ENCODE peak calls at places on chromosomes 1 and 21, in six cellular contexts. One of them, this sample, is unnamed.
A peak's percentile ranks its signal among the peaks of the same experiment; 100 is the strongest.

GRCh38 chr1:172146149-172146850 is 274.2 kb upstream of the C1orf105 start:
- DNase-seq in Peyer's patch: no peak
- DNase-seq in hepatocyte: no peak
- DNase-seq in tibial artery: no peak
- DNase-seq in mammary epithelial cell: peak; percentile 78
- DNase-seq in adrenal gland: no peak
- DNase-seq in this sample: no peak

GRCh38 chr1:170356585-170356984 is 175.4 kb upstream of the GORAB start:
- DNase-seq in mammary epithelial cell: no peak
- DNase-seq in tibial artery: no peak
- DNase-seq in Peyer's patch: no peak
- DNase-seq in adrenal gland: no peak
- DNase-seq in hepatocyte: no peak
- DNase-seq in this sample: no peak

GRCh38 chr21:26815197-26815596 is 30.0 kb downstream of the ADAMTS1 start:
- DNase-seq in Peyer's patch: no peak
- DNase-seq in hepatocyte: no peak
- DNase-seq in tibial artery: no peak
- DNase-seq in adrenal gland: no peak
- DNase-seq in mammary epithelial cell: no peak
- DNase-seq in this sample: no peak

GRCh38 chr1:231020816-231021215 is 19.2 kb downstream of the FAM89A start:
- DNase-seq in hepatocyte: peak; percentile 36
- DNase-seq in tibial artery: no peak
- DNase-seq in Peyer's patch: no peak
- DNase-seq in mammary epithelial cell: no peak
- DNase-seq in adrenal gland: no peak
- DNase-seq in this sample: no peak

GRCh38 chr1:220233927-220234326 is 38.3 kb downstream of the RAB3GAP2 start:
- DNase-seq in Peyer's patch: no peak
- DNase-seq in tibial artery: no peak
- DNase-seq in mammary epithelial cell: no peak
- DNase-seq in hepatocyte: no peak
- DNase-seq in adrenal gland: no peak
- DNase-seq in this sample: no peak

GRCh38 chr1:181140891-181141290 is 52.4 kb downstream of the IER5 start:
- DNase-seq in tibial artery: no peak
- DNase-seq in hepatocyte: no peak
- DNase-seq in Peyer's patch: no peak
- DNase-seq in adrenal gland: no peak
- DNase-seq in mammary epithelial cell: no peak
- DNase-seq in this sample: no peak

GRCh38 chr1:7386226-7387052 is 384.7 kb upstream of the VAMP3 start:
- DNase-seq in Peyer's patch: no peak
- DNase-seq in hepatocyte: no peak
- DNase-seq in mammary epithelial cell: no peak
- DNase-seq in tibial artery: peak; percentile 19
- DNase-seq in adrenal gland: no peak
- DNase-seq in this sample: peak; percentile 28

GRCh38 chr1:101284021-101284420 is 47.2 kb downstream of the S1PR1 start:
- DNase-seq in tibial artery: no peak
- DNase-seq in mammary epithelial cell: no peak
- DNase-seq in adrenal gland: no peak
- DNase-seq in Peyer's patch: no peak
- DNase-seq in hepatocyte: no peak
- DNase-seq in this sample: no peak

GRCh38 chr1:196516373-196516772 is 91.9 kb downstream of the KCNT2 start:
- DNase-seq in Peyer's patch: no peak
- DNase-seq in tibial artery: no peak
- DNase-seq in mammary epithelial cell: no peak
- DNase-seq in hepatocyte: no peak
- DNase-seq in adrenal gland: no peak
- DNase-seq in this sample: no peak

GRCh38 chr1:70044832-70045231 is 160.5 kb downstream of the LRRC40 start:
- DNase-seq in adrenal gland: no peak
- DNase-seq in tibial artery: no peak
- DNase-seq in mammary epithelial cell: peak; percentile 32
- DNase-seq in hepatocyte: no peak
- DNase-seq in Peyer's patch: no peak
- DNase-seq in this sample: no peak

GRCh38 chr1:62508187-62508758 is 71.4 kb downstream of the USP1 start:
- DNase-seq in adrenal gland: peak; percentile 12
- DNase-seq in tibial artery: no peak
- DNase-seq in Peyer's patch: no peak
- DNase-seq in mammary epithelial cell: peak; percentile 11
- DNase-seq in hepatocyte: peak; percentile 54
- DNase-seq in this sample: no peak

GRCh38 chr1:36673207-36673606 is 190.5 kb upstream of the CSF3R start:
- DNase-seq in hepatocyte: no peak
- DNase-seq in adrenal gland: no peak
- DNase-seq in tibial artery: no peak
- DNase-seq in mammary epithelial cell: no peak
- DNase-seq in Peyer's patch: no peak
- DNase-seq in this sample: no peak

GRCh38 chr1:51293898-51294515 is 36.4 kb downstream of the TTC39A start:
- DNase-seq in Peyer's patch: peak; percentile 25
- DNase-seq in mammary epithelial cell: no peak
- DNase-seq in adrenal gland: no peak
- DNase-seq in tibial artery: peak; percentile 53
- DNase-seq in hepatocyte: no peak
- DNase-seq in this sample: peak; percentile 18

GRCh38 chr1:209527993-209528392 is 55.5 kb upstream of the CAMK1G start:
- DNase-seq in adrenal gland: no peak
- DNase-seq in Peyer's patch: no peak
- DNase-seq in mammary epithelial cell: peak; percentile 74
- DNase-seq in hepatocyte: peak; percentile 85
- DNase-seq in tibial artery: no peak
- DNase-seq in this sample: no peak

GRCh38 chr1:4585216-4585615 is 69.2 kb upstream of the AJAP1 start:
- DNase-seq in tibial artery: peak; percentile 34
- DNase-seq in mammary epithelial cell: no peak
- DNase-seq in Peyer's patch: no peak
- DNase-seq in adrenal gland: no peak
- DNase-seq in hepatocyte: peak; percentile 27
- DNase-seq in this sample: no peak

GRCh38 chr21:42301371-42302291 is 13.6 kb downstream of the TFF3 start:
- DNase-seq in mammary epithelial cell: no peak
- DNase-seq in adrenal gland: no peak
- DNase-seq in tibial artery: no peak
- DNase-seq in hepatocyte: no peak
- DNase-seq in Peyer's patch: peak; percentile 48
- DNase-seq in this sample: no peak

GRCh38 chr1:171742577-171742922 is 685 bp upstream of the VAMP4 start:
- DNase-seq in hepatocyte: peak; percentile 55
- DNase-seq in adrenal gland: peak; percentile 71
- DNase-seq in Peyer's patch: no peak
- DNase-seq in tibial artery: peak; percentile 82
- DNase-seq in mammary epithelial cell: peak; percentile 57
- DNase-seq in this sample: peak; percentile 32

GRCh38 chr1:219227731-219228419 is 54.2 kb downstream of the LYPLAL1 start:
- DNase-seq in mammary epithelial cell: no peak
- DNase-seq in tibial artery: no peak
- DNase-seq in hepatocyte: no peak
- DNase-seq in adrenal gland: no peak
- DNase-seq in Peyer's patch: no peak
- DNase-seq in this sample: no peak

GRCh38 chr1:202126426-202126825 is 3.7 kb downstream of the GPR37L1 start:
- DNase-seq in tibial artery: no peak
- DNase-seq in hepatocyte: no peak
- DNase-seq in mammary epithelial cell: no peak
- DNase-seq in Peyer's patch: no peak
- DNase-seq in adrenal gland: no peak
- DNase-seq in this sample: peak; percentile 65

GRCh38 chr1:16905856-16906702 is 10.3 kb downstream of the RNU1-2 start:
- DNase-seq in tibial artery: peak; percentile 64
- DNase-seq in hepatocyte: no peak
- DNase-seq in adrenal gland: peak; percentile 3
- DNase-seq in Peyer's patch: no peak
- DNase-seq in mammary epithelial cell: peak; percentile 51
- DNase-seq in this sample: no peak

GRCh38 chr1:227896710-227897655 is 50.7 kb downstream of the WNT9A start:
- DNase-seq in Peyer's patch: no peak
- DNase-seq in hepatocyte: no peak
- DNase-seq in mammary epithelial cell: no peak
- DNase-seq in tibial artery: peak; percentile 62
- DNase-seq in adrenal gland: peak; percentile 4
- DNase-seq in this sample: peak; percentile 7

GRCh38 chr1:198751741-198752140 is 112.9 kb downstream of the PTPRC start:
- DNase-seq in tibial artery: no peak
- DNase-seq in mammary epithelial cell: no peak
- DNase-seq in adrenal gland: no peak
- DNase-seq in hepatocyte: no peak
- DNase-seq in Peyer's patch: no peak
- DNase-seq in this sample: no peak

GRCh38 chr1:198761859-198762616 is 123.2 kb downstream of the PTPRC start:
- DNase-seq in Peyer's patch: no peak
- DNase-seq in hepatocyte: no peak
- DNase-seq in mammary epithelial cell: no peak
- DNase-seq in adrenal gland: no peak
- DNase-seq in tibial artery: no peak
- DNase-seq in this sample: no peak

GRCh38 chr1:198754670-198755069 is 115.8 kb downstream of the PTPRC start:
- DNase-seq in tibial artery: no peak
- DNase-seq in mammary epithelial cell: no peak
- DNase-seq in Peyer's patch: no peak
- DNase-seq in hepatocyte: no peak
- DNase-seq in adrenal gland: no peak
- DNase-seq in this sample: no peak

GRCh38 chr1:198755715-198756114 is 116.9 kb downstream of the PTPRC start:
- DNase-seq in hepatocyte: no peak
- DNase-seq in Peyer's patch: no peak
- DNase-seq in tibial artery: no peak
- DNase-seq in adrenal gland: no peak
- DNase-seq in mammary epithelial cell: no peak
- DNase-seq in this sample: no peak

GRCh38 chr1:198756470-198756869 is 117.6 kb downstream of the PTPRC start:
- DNase-seq in mammary epithelial cell: no peak
- DNase-seq in hepatocyte: no peak
- DNase-seq in adrenal gland: no peak
- DNase-seq in tibial artery: no peak
- DNase-seq in Peyer's patch: no peak
- DNase-seq in this sample: no peak
- H3K27ac ChIP-seq in mammary epithelial cell: no peak overlapping the region
- H3K27ac ChIP-seq in hepatocyte: no peak overlapping the region
- H3K27ac ChIP-seq in adrenal gland: no peak overlapping the region
- H3K27ac ChIP-seq in tibial artery: no peak overlapping the region
- H3K27ac ChIP-seq in Peyer's patch: no peak overlapping the region
- H3K27ac ChIP-seq in this sample: no peak overlapping the region

GRCh38 chr1:150922519-150922975 is 3.6 kb upstream of the SETDB1 start:
- DNase-seq in tibial artery: peak; percentile 70
- DNase-seq in adrenal gland: peak; percentile 84
- DNase-seq in Peyer's patch: no peak
- DNase-seq in mammary epithelial cell: peak; percentile 95
- DNase-seq in hepatocyte: peak; percentile 88
- DNase-seq in this sample: no peak
- H3K4me3 ChIP-seq in tibial artery: no peak overlapping the region
- H3K4me3 ChIP-seq in adrenal gland: no peak overlapping the region
- H3K4me3 ChIP-seq in Peyer's patch: no peak overlapping the region
- H3K4me3 ChIP-seq in mammary epithelial cell: no peak overlapping the region
- H3K4me3 ChIP-seq in hepatocyte: no peak overlapping the region
- H3K4me3 ChIP-seq in this sample: no peak overlapping the region

GRCh38 chr1:19374926-19375325 is 62.8 kb downstream of the SLC66A1 start:
- DNase-seq in tibial artery: no peak
- DNase-seq in adrenal gland: no peak
- DNase-seq in Peyer's patch: no peak
- DNase-seq in mammary epithelial cell: no peak
- DNase-seq in hepatocyte: no peak
- DNase-seq in this sample: no peak

GRCh38 chr1:19373206-19374126 is 61.3 kb downstream of the SLC66A1 start:
- DNase-seq in mammary epithelial cell: no peak
- DNase-seq in hepatocyte: no peak
- DNase-seq in adrenal gland: peak; percentile 65
- DNase-seq in Peyer's patch: no peak
- DNase-seq in tibial artery: no peak
- DNase-seq in this sample: no peak

GRCh38 chr1:19375621-19376020 is 63.5 kb downstream of the SLC66A1 start:
- DNase-seq in adrenal gland: no peak
- DNase-seq in Peyer's patch: no peak
- DNase-seq in tibial artery: no peak
- DNase-seq in hepatocyte: no peak
- DNase-seq in mammary epithelial cell: no peak
- DNase-seq in this sample: no peak

GRCh38 chr1:19372602-19373001 is 60.5 kb downstream of the SLC66A1 start:
- DNase-seq in adrenal gland: peak; percentile 64
- DNase-seq in mammary epithelial cell: no peak
- DNase-seq in Peyer's patch: no peak
- DNase-seq in tibial artery: no peak
- DNase-seq in hepatocyte: no peak
- DNase-seq in this sample: no peak

DNA sequence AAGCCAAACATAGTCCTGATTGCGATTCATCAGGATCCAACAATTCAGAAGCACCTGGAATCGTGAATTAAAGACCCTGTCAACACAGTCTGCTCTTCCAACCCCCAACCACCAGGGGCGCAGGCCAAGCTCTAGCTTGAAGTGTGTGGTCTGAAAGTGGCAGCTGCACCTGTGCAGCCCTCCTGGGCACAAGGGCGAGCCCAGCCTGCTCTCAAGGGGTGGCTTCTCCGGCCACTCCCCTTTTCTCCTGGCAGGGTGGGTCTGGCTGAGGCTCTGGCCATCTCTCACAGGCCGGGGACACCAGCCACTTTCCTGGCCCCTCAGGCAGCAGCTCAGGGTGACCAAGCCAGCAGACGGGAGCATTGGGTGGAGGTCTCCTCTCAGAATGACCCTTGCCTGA is 62.3 kb downstream of the SLC66A1 start:
- DNase-seq in tibial artery: no peak
- DNase-seq in mammary epithelial cell: no peak
- DNase-seq in hepatocyte: peak; percentile 45
- DNase-seq in Peyer's patch: no peak
- DNase-seq in adrenal gland: no peak
- DNase-seq in this sample: no peak
- TF ChIP-seq CTCF in tibial artery: no peak
- TF ChIP-seq CTCF in mammary epithelial cell: no peak
- TF ChIP-seq CTCF in hepatocyte: peak; percentile 43
- TF ChIP-seq CTCF in Peyer's patch: no peak
- TF ChIP-seq CTCF in adrenal gland: peak; percentile 14
- TF ChIP-seq CTCF in this sample: no peak

DNA sequence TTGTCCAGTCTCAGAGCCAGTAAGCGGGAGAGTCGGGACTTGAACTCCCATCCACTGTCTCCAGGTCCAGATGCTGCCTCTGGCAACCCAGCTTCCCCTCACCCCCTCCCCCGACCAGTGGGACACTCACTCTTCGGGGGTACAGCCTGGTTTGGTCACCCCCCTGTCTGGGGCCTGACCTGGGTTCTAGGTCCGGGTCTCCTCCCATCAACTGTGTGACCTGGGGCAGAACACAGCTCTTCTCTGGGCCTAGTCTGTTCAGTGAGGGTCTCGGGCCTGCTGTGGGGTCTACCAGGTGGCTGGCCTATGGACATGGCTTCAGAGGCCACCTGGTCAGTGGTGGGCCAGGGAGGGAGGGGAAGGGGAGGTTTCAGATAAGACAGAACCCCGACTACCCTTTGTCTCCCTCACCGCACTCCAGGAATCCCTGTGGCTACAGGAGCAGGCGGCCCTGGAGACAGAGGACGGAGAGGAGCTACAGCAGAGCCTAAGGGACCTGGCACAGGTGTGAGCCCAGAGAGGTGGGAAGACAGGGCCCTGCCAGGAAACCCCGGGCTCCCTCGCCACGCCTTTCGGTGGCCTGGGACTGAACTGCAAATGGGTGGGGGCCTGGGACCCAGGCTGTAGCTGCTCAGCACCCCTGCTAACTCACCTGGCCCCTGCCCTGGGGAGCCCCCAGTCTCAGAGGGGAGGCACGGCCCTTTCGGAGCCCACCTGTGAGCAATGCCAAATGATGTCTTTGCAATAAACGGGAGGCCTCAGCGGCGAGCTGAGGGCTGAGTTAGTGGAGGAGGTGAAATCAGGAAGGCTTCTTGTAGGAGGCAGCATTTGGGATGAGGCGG is 4.1 kb upstream of the NBPF3 start:
- DNase-seq in Peyer's patch: no peak
- DNase-seq in hepatocyte: no peak
- DNase-seq in adrenal gland: no peak
- DNase-seq in mammary epithelial cell: no peak
- DNase-seq in tibial artery: no peak
- DNase-seq in this sample: no peak
- H3K27ac ChIP-seq in Peyer's patch: no peak overlapping the region
- H3K27ac ChIP-seq in hepatocyte: no peak overlapping the region
- H3K27ac ChIP-seq in adrenal gland: no peak overlapping the region
- H3K27ac ChIP-seq in mammary epithelial cell: no peak overlapping the region
- H3K27ac ChIP-seq in tibial artery: no peak overlapping the region
- H3K27ac ChIP-seq in this sample: no peak overlapping the region